ENCODE peak calls at places on chromosome 22, in five cellular contexts. C is HCT116, Y is HepG2, G is GM12878, O is K562. S is an unnamed sample.

GRCh38 chr22:22395230-22395629 is 113.3 kb downstream of the ZNF280B start:
- DNase-seq in G (no peak), C (no peak), O (peak; percentile 15), Y (no peak), S (no peak)

GRCh38 chr22:23565942-23566715 is 14.0 kb downstream of the IGLL1 start:
- DNase-seq in Y (peak; percentile 31), G (no peak), C (no peak), O (no peak), S (no peak)

GRCh38 chr22:47534150-47535133 is 772.0 kb downstream of the TBC1D22A start:
- DNase-seq in O (no peak), G (no peak), C (no peak), Y (no peak), S (no peak)

GRCh38 chr22:39253427-39254070 is 8.8 kb upstream of the PDGFB start:
- DNase-seq in C (peak; percentile 73), Y (no peak), G (no peak), O (peak; percentile 70), S (peak; percentile 86)

GRCh38 chr22:46659791-46660186 is 39.6 kb downstream of the GRAMD4 start:
- DNase-seq in G (no peak), Y (no peak), O (no peak), C (no peak), S (no peak)

GRCh38 chr22:33188316-33188715 is 130.1 kb upstream of the SYN3 start:
- DNase-seq in C (no peak), G (no peak), O (no peak), Y (no peak), S (no peak)

GRCh38 chr22:17982572-17983141 is 41.7 kb downstream of the MICAL3 start:
- DNase-seq in O (no peak), Y (no peak), G (no peak), C (no peak), S (no peak)

GRCh38 chr22:21646608-21647590 is 4.8 kb downstream of the SDF2L1 start:
- DNase-seq in C (peak; percentile 66), O (peak; percentile 95), Y (peak; percentile 71), G (peak; percentile 52), S (peak; percentile 77)

GRCh38 chr22:49046546-49047305 is 780.9 kb downstream of the BRD1 start:
- DNase-seq in G (no peak), C (peak; percentile 46), O (peak; percentile 69), Y (peak; percentile 50), S (peak; percentile 60)

GRCh38 chr22:40541300-40541699 is 95.2 kb downstream of the MRTFA start:
- DNase-seq in O (no peak), G (peak; percentile 54), C (peak; percentile 8), Y (no peak), S (no peak)

GRCh38 chr22:48089601-48090331 is 1327.3 kb downstream of the TBC1D22A start:
- DNase-seq in G (no peak), O (peak; percentile 25), C (no peak), Y (no peak), S (peak; percentile 16)

GRCh38 chr22:20565079-20565734 is 57.8 kb downstream of the MED15 start:
- DNase-seq in C (no peak), Y (no peak), G (no peak), O (no peak), S (no peak)

GRCh38 chr22:20109411-20110358 is 6.2 kb upstream of the RANBP1 start:
- DNase-seq in O (no peak), C (no peak), G (no peak), Y (no peak), S (no peak)

GRCh38 chr22:45934659-45935341 is 42.2 kb downstream of the WNT7B start:
- DNase-seq in C (peak; percentile 93), O (no peak), G (no peak), Y (peak; percentile 27), S (peak; percentile 85)

GRCh38 chr22:46813816-46814597 is 51.6 kb downstream of the TBC1D22A start:
- DNase-seq in G (no peak), Y (no peak), O (no peak), C (no peak), S (no peak)

GRCh38 chr22:45478108-45478771 is 24.4 kb upstream of the FBLN1 start:
- DNase-seq in C (no peak), Y (peak; percentile 77), G (no peak), O (no peak), S (peak; percentile 84)

GRCh38 chr22:45998638-45999378 is 21.8 kb upstream of the WNT7B start:
- DNase-seq in C (no peak), Y (no peak), G (no peak), O (no peak), S (no peak)

GRCh38 chr22:39545310-39546063 is 12.9 kb upstream of the RPS19BP1 start:
- DNase-seq in C (no peak), O (peak; percentile 49), G (no peak), Y (no peak), S (no peak)

GRCh38 chr22:42131562-42131961 is 952 bp upstream of the CYP2D6 start:
- DNase-seq in Y (peak; percentile 37), G (no peak), C (no peak), O (no peak), S (no peak)

GRCh38 chr22:31579835-31580242 is 82.2 kb downstream of the PISD start:
- DNase-seq in Y (peak; percentile 96), C (no peak), O (no peak), G (no peak), S (peak; percentile 16)

GRCh38 chr22:29102300-29102699 is 29.5 kb downstream of the KREMEN1 start:
- DNase-seq in Y (no peak), G (no peak), C (no peak), O (no peak), S (no peak)

GRCh38 chr22:45888221-45889092 is 88.5 kb downstream of the WNT7B start:
- DNase-seq in C (no peak), G (no peak), Y (no peak), O (no peak), S (no peak)

GRCh38 chr22:26643368-26644100 is 13.9 kb upstream of the MIAT start:
- DNase-seq in C (no peak), G (no peak), O (peak; percentile 60), Y (no peak), S (no peak)

DNA sequence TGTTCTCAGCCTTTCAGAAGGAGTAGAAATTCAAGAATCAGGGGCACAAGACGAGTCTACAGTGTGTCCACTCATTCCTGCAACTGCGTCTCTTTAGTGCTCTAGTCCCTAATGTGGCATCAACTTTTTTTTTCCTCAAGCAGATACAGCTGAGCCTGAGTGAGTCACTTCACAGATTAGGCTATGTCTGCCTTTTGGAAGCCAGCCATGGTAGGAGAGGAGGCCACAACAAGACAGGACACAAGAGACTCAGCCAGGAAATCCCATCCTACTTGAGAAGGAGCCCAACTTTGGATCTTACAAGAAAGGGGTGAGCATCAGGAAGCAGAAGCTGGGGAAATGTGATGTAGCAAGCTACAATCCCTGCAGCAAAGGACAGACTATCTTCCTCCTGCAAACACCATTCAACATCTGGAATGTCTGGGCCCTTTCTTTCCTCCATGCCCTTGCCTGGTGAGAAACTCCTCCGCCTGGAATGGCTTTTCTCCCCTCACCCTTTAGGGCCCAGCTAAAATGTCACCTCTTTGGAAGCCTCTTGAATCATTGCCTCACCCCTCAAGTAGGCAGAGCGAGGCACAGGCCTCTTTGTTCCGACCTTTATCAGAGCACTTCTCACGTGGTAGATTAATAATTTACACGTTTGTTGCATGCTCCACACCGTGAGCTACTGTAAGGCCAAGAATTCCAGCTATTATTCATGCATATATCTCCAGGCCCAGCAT is 156.4 kb upstream of the PITPNB start:
- DNase-seq in O (peak; percentile 10), Y (peak; percentile 18), C (no peak), G (no peak), S (peak; percentile 38)
- TF ChIP-seq RAD21 in O (no peak), Y (no peak), C (no peak), G (no peak), S (no peak)

GRCh38 chr22:38230108-38230825 is 28.5 kb downstream of the MAFF start:
- DNase-seq in C (no peak), G (no peak), Y (peak; percentile 20), O (peak; percentile 17), S (peak; percentile 60)
- TF ChIP-seq REST in C (no peak), G (no peak), Y (no peak), O (no peak), S (no peak)

GRCh38 chr22:36156515-36157419 is 3.8 kb downstream of the APOL3 start:
- DNase-seq in G (no peak), O (peak; percentile 29), Y (peak; percentile 41), C (no peak), S (no peak)
- TF ChIP-seq POLR2A in G (no peak), O (no peak), Y (no peak), C (no peak), S (no peak)

GRCh38 chr22:27776410-27776958 is 25.1 kb downstream of the MN1 start:
- DNase-seq in O (no peak), C (no peak), G (no peak), Y (no peak), S (no peak)
- TF ChIP-seq RAD21 in O (no peak), C (no peak), G (no peak), Y (no peak), S (no peak)

DNA sequence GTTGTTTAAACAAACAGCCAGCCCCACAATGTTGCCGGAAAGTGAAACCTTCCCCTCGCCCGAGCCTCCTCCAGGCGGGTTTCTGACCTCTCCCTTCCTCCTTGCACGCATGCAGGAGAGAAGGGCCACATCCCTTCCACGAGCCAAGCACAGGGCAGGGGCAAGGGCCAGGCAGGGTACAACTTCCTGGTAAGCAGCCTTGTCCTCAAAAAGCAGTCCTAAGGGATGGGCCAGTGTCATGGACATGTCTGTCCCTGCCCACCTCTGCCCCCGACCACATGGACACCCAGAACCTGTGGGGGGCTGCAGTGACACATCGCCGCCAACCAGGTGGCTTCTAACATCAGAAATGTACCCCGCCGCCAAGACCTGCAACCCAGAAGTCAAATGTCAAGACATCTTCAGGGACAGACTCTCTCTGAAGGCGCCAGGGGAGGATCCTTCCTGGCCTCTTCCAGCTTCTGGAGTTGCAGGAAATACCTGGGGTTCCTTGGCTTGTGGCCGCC is 145.3 kb downstream of the CRYBB2 start:
- DNase-seq in G (no peak), Y (no peak), C (no peak), O (no peak), S (no peak)
- TF ChIP-seq REST in G (no peak), Y (no peak), C (no peak), O (no peak), S (no peak)

DNA sequence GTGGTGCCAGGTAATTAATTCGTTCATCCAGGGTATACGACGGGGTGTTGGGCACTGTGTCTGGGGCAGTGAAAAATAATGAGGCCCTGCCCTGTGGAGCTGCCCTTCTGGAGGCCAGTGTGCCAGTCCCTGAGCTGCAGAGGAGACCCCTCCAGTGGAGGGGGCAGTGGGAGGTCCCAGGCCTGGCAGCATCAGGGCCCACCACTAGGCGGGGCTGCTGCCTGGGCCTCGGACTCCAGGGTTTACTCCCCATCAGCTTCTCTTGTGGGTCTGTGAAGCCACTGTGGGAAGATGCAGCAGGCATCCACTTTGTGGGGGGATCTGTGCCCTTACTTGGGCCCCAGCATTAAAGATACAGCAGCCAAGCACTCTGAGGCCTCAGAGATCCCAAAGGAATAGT is 17.4 kb upstream of the TMPRSS6 start:
- DNase-seq in C (no peak), O (peak; percentile 16), Y (no peak), G (no peak), S (no peak)
- TF ChIP-seq POLR2A in C (no peak), O (no peak), Y (no peak), G (peak; percentile 11), S (no peak)

S was measured in A549.